ENCODE peak calls at places on chromosomes 7 and 10, in five cellular contexts. One of them, this sample, is unnamed.

GRCh38 chr10:86164216-86164774 is 202.3 kb downstream of the GRID1 start:
- DNase-seq in nephron progenitor cell: no peak
- DNase-seq in kidney epithelial cell: no peak
- DNase-seq in coronary artery: no peak
- DNase-seq in BE2C: no peak
- DNase-seq in this sample: no peak

GRCh38 chr10:89357096-89357495 is 20.8 kb upstream of the IFIT1B start:
- DNase-seq in BE2C: no peak
- DNase-seq in nephron progenitor cell: no peak
- DNase-seq in coronary artery: no peak
- DNase-seq in kidney epithelial cell: no peak
- DNase-seq in this sample: no peak

GRCh38 chr10:45278860-45279498 is 36.4 kb downstream of the OR13A1 start:
- DNase-seq in nephron progenitor cell: no peak
- DNase-seq in coronary artery: no peak
- DNase-seq in kidney epithelial cell: no peak
- DNase-seq in BE2C: no peak
- DNase-seq in this sample: no peak

GRCh38 chr7:45155941-45156340 is 1.6 kb upstream of the RAMP3 start:
- DNase-seq in coronary artery: peak
- DNase-seq in BE2C: no peak
- DNase-seq in kidney epithelial cell: no peak
- DNase-seq in nephron progenitor cell: no peak
- DNase-seq in this sample: no peak

GRCh38 chr7:66016131-66016461 is 34.1 kb upstream of the GUSB start:
- DNase-seq in BE2C: no peak
- DNase-seq in kidney epithelial cell: peak
- DNase-seq in nephron progenitor cell: no peak
- DNase-seq in coronary artery: no peak
- DNase-seq in this sample: no peak

GRCh38 chr10:8312861-8313260 is 258.4 kb downstream of the GATA3 start:
- DNase-seq in kidney epithelial cell: no peak
- DNase-seq in coronary artery: no peak
- DNase-seq in BE2C: peak
- DNase-seq in nephron progenitor cell: no peak
- DNase-seq in this sample: no peak

GRCh38 chr7:116547347-116547746 is 22.5 kb downstream of the CAV1 start:
- DNase-seq in kidney epithelial cell: no peak
- DNase-seq in coronary artery: no peak
- DNase-seq in BE2C: no peak
- DNase-seq in nephron progenitor cell: no peak
- DNase-seq in this sample: no peak

GRCh38 chr10:1591045-1591444 is 146.3 kb downstream of the ADARB2 start:
- DNase-seq in kidney epithelial cell: no peak
- DNase-seq in nephron progenitor cell: no peak
- DNase-seq in coronary artery: peak
- DNase-seq in BE2C: no peak
- DNase-seq in this sample: no peak

GRCh38 chr10:104515670-104516199 is 125.4 kb upstream of the SORCS3 start:
- DNase-seq in BE2C: no peak
- DNase-seq in nephron progenitor cell: no peak
- DNase-seq in coronary artery: no peak
- DNase-seq in kidney epithelial cell: no peak
- DNase-seq in this sample: no peak

GRCh38 chr10:69685426-69685801 is 55.4 kb downstream of the FAM241B start:
- DNase-seq in coronary artery: no peak
- DNase-seq in BE2C: no peak
- DNase-seq in kidney epithelial cell: no peak
- DNase-seq in nephron progenitor cell: no peak
- DNase-seq in this sample: no peak

GRCh38 chr7:27605689-27606269 is 56.9 kb downstream of the HIBADH start:
- DNase-seq in kidney epithelial cell: no peak
- DNase-seq in nephron progenitor cell: no peak
- DNase-seq in BE2C: no peak
- DNase-seq in coronary artery: no peak
- DNase-seq in this sample: no peak
- TF ChIP-seq CTCF in kidney epithelial cell: peak
- TF ChIP-seq CTCF in nephron progenitor cell: peak
- TF ChIP-seq CTCF in BE2C: peak
- TF ChIP-seq CTCF in coronary artery: no peak
- TF ChIP-seq CTCF in this sample: no peak

DNA sequence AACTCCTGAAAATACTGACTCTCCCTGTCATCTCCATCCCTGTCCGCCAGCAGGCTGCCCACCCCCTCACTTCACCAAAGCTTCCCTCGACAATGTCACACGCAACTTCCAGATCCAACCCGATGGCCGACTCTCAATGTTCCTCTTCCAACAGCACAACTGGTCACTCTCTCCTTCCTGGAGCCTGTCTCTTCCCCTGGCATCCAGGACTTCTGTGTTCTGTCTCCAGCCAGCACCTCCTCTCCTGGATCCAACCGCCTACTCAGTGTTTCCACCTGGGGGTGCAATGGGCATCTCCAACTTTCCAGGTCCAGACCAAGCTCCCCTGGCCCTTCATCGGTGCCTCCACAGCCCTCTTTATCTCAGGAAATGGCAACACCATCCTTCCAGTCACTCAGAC is 8.6 kb downstream of the CPA5 start:
- DNase-seq in coronary artery: peak
- DNase-seq in nephron progenitor cell: no peak
- DNase-seq in BE2C: no peak
- DNase-seq in kidney epithelial cell: no peak
- DNase-seq in this sample: no peak
- TF ChIP-seq CTCF in coronary artery: no peak
- TF ChIP-seq CTCF in nephron progenitor cell: no peak
- TF ChIP-seq CTCF in BE2C: no peak
- TF ChIP-seq CTCF in kidney epithelial cell: no peak
- TF ChIP-seq CTCF in this sample: no peak

GRCh38 chr10:111344804-111345203 is 268.0 kb downstream of the ADRA2A start:
- DNase-seq in BE2C: peak
- DNase-seq in kidney epithelial cell: no peak
- DNase-seq in coronary artery: no peak
- DNase-seq in nephron progenitor cell: no peak
- DNase-seq in this sample: no peak
- TF ChIP-seq CTCF in BE2C: peak
- TF ChIP-seq CTCF in kidney epithelial cell: peak
- TF ChIP-seq CTCF in coronary artery: no peak
- TF ChIP-seq CTCF in nephron progenitor cell: no peak
- TF ChIP-seq CTCF in this sample: no peak

DNA sequence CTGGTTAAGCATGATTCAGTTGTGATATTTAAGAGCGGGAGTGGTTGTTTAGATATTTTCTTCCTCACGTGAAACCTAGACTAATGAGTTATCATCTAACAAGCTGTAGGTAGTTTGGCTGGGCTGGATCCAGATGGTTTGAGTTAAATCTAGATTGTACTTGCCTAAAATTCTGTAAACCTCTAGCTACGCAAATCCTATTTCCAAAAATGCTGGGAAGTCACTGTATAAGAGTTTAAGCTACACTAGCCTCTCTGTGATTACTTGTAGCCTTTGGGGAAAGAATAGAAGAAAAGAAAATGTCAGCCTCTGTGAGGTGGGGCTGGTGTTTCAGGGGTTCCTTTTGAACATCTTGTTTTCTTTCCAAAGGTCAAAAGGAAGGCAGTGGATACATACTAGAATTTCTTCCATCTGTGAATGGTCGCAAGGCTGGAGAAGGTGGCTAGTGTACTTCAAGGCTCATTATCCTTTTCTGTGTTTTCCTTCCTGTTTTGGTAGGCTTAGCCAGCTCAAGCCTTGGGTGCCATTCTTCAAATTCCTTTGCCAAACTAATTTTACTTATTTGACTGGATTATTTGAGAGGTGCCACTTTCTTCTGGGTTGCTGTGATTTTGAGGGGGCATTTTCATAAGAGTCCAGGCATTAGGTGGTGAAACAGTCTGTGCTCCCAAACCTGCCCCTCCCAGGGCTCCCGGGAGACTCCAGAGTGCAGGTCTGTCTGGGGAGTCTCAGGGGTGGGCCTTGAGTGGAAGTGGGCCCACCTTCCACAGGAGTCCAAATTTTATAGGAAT is 5.2 kb upstream of the EN2 start:
- DNase-seq in kidney epithelial cell: no peak
- DNase-seq in nephron progenitor cell: no peak
- DNase-seq in coronary artery: no peak
- DNase-seq in BE2C: no peak
- DNase-seq in this sample: no peak
- TF ChIP-seq CTCF in kidney epithelial cell: no peak
- TF ChIP-seq CTCF in nephron progenitor cell: no peak
- TF ChIP-seq CTCF in coronary artery: no peak
- TF ChIP-seq CTCF in BE2C: no peak
- TF ChIP-seq CTCF in this sample: no peak

GRCh38 chr10:17609523-17610079 is 7.6 kb downstream of the HACD1 start:
- DNase-seq in kidney epithelial cell: no peak
- DNase-seq in BE2C: no peak
- DNase-seq in coronary artery: no peak
- DNase-seq in nephron progenitor cell: no peak
- DNase-seq in this sample: no peak

GRCh38 chr10:17607060-17607459 is 10.1 kb downstream of the HACD1 start:
- DNase-seq in coronary artery: no peak
- DNase-seq in kidney epithelial cell: no peak
- DNase-seq in nephron progenitor cell: no peak
- DNase-seq in BE2C: no peak
- DNase-seq in this sample: no peak

GRCh38 chr10:17606547-17607040 is 10.6 kb downstream of the HACD1 start:
- DNase-seq in kidney epithelial cell: no peak
- DNase-seq in coronary artery: no peak
- DNase-seq in nephron progenitor cell: no peak
- DNase-seq in BE2C: no peak
- DNase-seq in this sample: no peak

GRCh38 chr10:17605936-17606335 is 11.2 kb downstream of the HACD1 start:
- DNase-seq in coronary artery: no peak
- DNase-seq in kidney epithelial cell: no peak
- DNase-seq in nephron progenitor cell: no peak
- DNase-seq in BE2C: no peak
- DNase-seq in this sample: no peak

GRCh38 chr10:17607603-17608332 is 9.4 kb downstream of the HACD1 start:
- DNase-seq in BE2C: peak
- DNase-seq in nephron progenitor cell: peak
- DNase-seq in kidney epithelial cell: no peak
- DNase-seq in coronary artery: no peak
- DNase-seq in this sample: peak
- TF ChIP-seq CTCF in BE2C: peak
- TF ChIP-seq CTCF in nephron progenitor cell: peak
- TF ChIP-seq CTCF in kidney epithelial cell: peak
- TF ChIP-seq CTCF in coronary artery: peak
- TF ChIP-seq CTCF in this sample: peak

GRCh38 chr10:97771913-97772823 is at the start of gene SFRP5:
- DNase-seq in BE2C: no peak
- DNase-seq in coronary artery: no peak
- DNase-seq in nephron progenitor cell: peak
- DNase-seq in kidney epithelial cell: no peak
- DNase-seq in this sample: no peak

GRCh38 chr10:97773096-97773495 is 1.3 kb upstream of the SFRP5 start:
- DNase-seq in coronary artery: no peak
- DNase-seq in nephron progenitor cell: no peak
- DNase-seq in kidney epithelial cell: no peak
- DNase-seq in BE2C: no peak
- DNase-seq in this sample: no peak

GRCh38 chr10:97770265-97770664 is 1.5 kb downstream of the SFRP5 start:
- DNase-seq in BE2C: no peak
- DNase-seq in nephron progenitor cell: no peak
- DNase-seq in kidney epithelial cell: no peak
- DNase-seq in coronary artery: no peak
- DNase-seq in this sample: no peak

GRCh38 chr10:97768322-97769315 is 3.2 kb downstream of the SFRP5 start:
- DNase-seq in BE2C: no peak
- DNase-seq in coronary artery: no peak
- DNase-seq in kidney epithelial cell: no peak
- DNase-seq in nephron progenitor cell: no peak
- DNase-seq in this sample: no peak

GRCh38 chr10:97771055-97771811 is 566 bp downstream of the SFRP5 start:
- DNase-seq in BE2C: peak
- DNase-seq in nephron progenitor cell: peak
- DNase-seq in coronary artery: no peak
- DNase-seq in kidney epithelial cell: no peak
- DNase-seq in this sample: peak
- TF ChIP-seq CTCF in BE2C: no peak
- TF ChIP-seq CTCF in nephron progenitor cell: no peak
- TF ChIP-seq CTCF in coronary artery: no peak
- TF ChIP-seq CTCF in kidney epithelial cell: no peak
- TF ChIP-seq CTCF in this sample: no peak

GRCh38 chr7:108143658-108144420 is 13.7 kb upstream of the LAMB4 start:
- DNase-seq in coronary artery: no peak
- DNase-seq in kidney epithelial cell: no peak
- DNase-seq in BE2C: no peak
- DNase-seq in nephron progenitor cell: no peak
- DNase-seq in this sample: no peak
- TF ChIP-seq CTCF in coronary artery: no peak
- TF ChIP-seq CTCF in kidney epithelial cell: no peak
- TF ChIP-seq CTCF in BE2C: no peak
- TF ChIP-seq CTCF in nephron progenitor cell: no peak
- TF ChIP-seq CTCF in this sample: no peak

GRCh38 chr10:63887026-63887589 is 365.9 kb downstream of the REEP3 start:
- DNase-seq in kidney epithelial cell: no peak
- DNase-seq in BE2C: peak
- DNase-seq in nephron progenitor cell: peak
- DNase-seq in coronary artery: no peak
- DNase-seq in this sample: no peak
- TF ChIP-seq CTCF in kidney epithelial cell: no peak
- TF ChIP-seq CTCF in BE2C: peak
- TF ChIP-seq CTCF in nephron progenitor cell: no peak
- TF ChIP-seq CTCF in coronary artery: no peak
- TF ChIP-seq CTCF in this sample: no peak

This sample was measured in GM20000.